ENCODE peak calls at places on chromosomes 3 and 15, in four cellular contexts. One of them, this sample, is unnamed.

GRCh38 chr15:64148581-64148980 is 3.0 kb upstream of the SNX22 start:
- DNase-seq in K562: no peak
- DNase-seq in GM12891: no peak
- DNase-seq in HepG2: no peak
- DNase-seq in this sample: no peak

GRCh38 chr3:88180398-88180999 is 30.7 kb downstream of the C3orf38 start:
- DNase-seq in K562: no peak
- DNase-seq in GM12891: peak
- DNase-seq in HepG2: no peak
- DNase-seq in this sample: no peak

GRCh38 chr3:122784436-122784835 is 9.2 kb downstream of the HSPBAP1 start:
- DNase-seq in K562: no peak
- DNase-seq in GM12891: no peak
- DNase-seq in HepG2: no peak
- DNase-seq in this sample: no peak

GRCh38 chr3:69294014-69294771 is 91.7 kb downstream of the FRMD4B start:
- DNase-seq in K562: no peak
- DNase-seq in GM12891: no peak
- DNase-seq in HepG2: no peak
- DNase-seq in this sample: no peak

GRCh38 chr3:120438971-120439370 is 11.8 kb downstream of the FSTL1 start:
- DNase-seq in K562: no peak
- DNase-seq in GM12891: no peak
- DNase-seq in HepG2: no peak
- DNase-seq in this sample: no peak

GRCh38 chr15:31502541-31503229 is 176.1 kb downstream of the KLF13 start:
- DNase-seq in K562: no peak
- DNase-seq in GM12891: no peak
- DNase-seq in HepG2: no peak
- DNase-seq in this sample: no peak

GRCh38 chr3:61571516-61572336 is 10.4 kb downstream of the PTPRG start:
- DNase-seq in K562: no peak
- DNase-seq in GM12891: no peak
- DNase-seq in HepG2: no peak
- DNase-seq in this sample: no peak

GRCh38 chr3:57009367-57009766 is 51.1 kb upstream of the SPATA12 start:
- DNase-seq in K562: no peak
- DNase-seq in GM12891: no peak
- DNase-seq in HepG2: no peak
- DNase-seq in this sample: no peak

GRCh38 chr3:45887759-45888511 is 1.6 kb downstream of the CCR9 start:
- DNase-seq in K562: no peak
- DNase-seq in GM12891: no peak
- DNase-seq in HepG2: no peak
- DNase-seq in this sample: no peak

GRCh38 chr3:106227068-106227467 is 358.3 kb upstream of the CBLB start:
- DNase-seq in K562: no peak
- DNase-seq in GM12891: no peak
- DNase-seq in HepG2: no peak
- DNase-seq in this sample: no peak

GRCh38 chr3:2847062-2847841 is 262.9 kb downstream of the IL5RA start:
- DNase-seq in K562: no peak
- DNase-seq in GM12891: no peak
- DNase-seq in HepG2: no peak
- DNase-seq in this sample: no peak

GRCh38 chr15:31268108-31268501 is 58.5 kb upstream of the KLF13 start:
- DNase-seq in K562: no peak
- DNase-seq in GM12891: no peak
- DNase-seq in HepG2: no peak
- DNase-seq in this sample: no peak

GRCh38 chr15:94177112-94177511 is 54.2 kb upstream of the MCTP2 start:
- DNase-seq in K562: no peak
- DNase-seq in GM12891: no peak
- DNase-seq in HepG2: no peak
- DNase-seq in this sample: no peak

GRCh38 chr15:91150492-91151160 is 50.6 kb downstream of the SV2B start:
- DNase-seq in K562: no peak
- DNase-seq in GM12891: no peak
- DNase-seq in HepG2: no peak
- DNase-seq in this sample: no peak

GRCh38 chr15:93987068-93987467 is 244.3 kb upstream of the MCTP2 start:
- DNase-seq in K562: no peak
- DNase-seq in GM12891: no peak
- DNase-seq in HepG2: no peak
- DNase-seq in this sample: no peak

GRCh38 chr3:141941093-141941492 is 64.7 kb downstream of the ATP1B3 start:
- DNase-seq in K562: no peak
- DNase-seq in GM12891: no peak
- DNase-seq in HepG2: no peak
- DNase-seq in this sample: no peak

GRCh38 chr3:127831723-127832172 is 9.4 kb upstream of the MGLL start:
- DNase-seq in K562: peak
- DNase-seq in GM12891: no peak
- DNase-seq in HepG2: no peak
- DNase-seq in this sample: no peak

GRCh38 chr3:186932281-186933181 is 2.2 kb downstream of the ST6GAL1 start:
- DNase-seq in K562: peak
- DNase-seq in GM12891: no peak
- DNase-seq in HepG2: no peak
- DNase-seq in this sample: no peak

GRCh38 chr15:74209997-74210573 is 7.5 kb upstream of the STRA6 start:
- DNase-seq in K562: no peak
- DNase-seq in GM12891: no peak
- DNase-seq in HepG2: no peak
- DNase-seq in this sample: no peak

GRCh38 chr3:39569095-39569494 is 101.6 kb downstream of the MOBP start:
- DNase-seq in K562: no peak
- DNase-seq in GM12891: no peak
- DNase-seq in HepG2: no peak
- DNase-seq in this sample: no peak

GRCh38 chr15:48975713-48976419 is 12.1 kb upstream of the SHC4 start:
- DNase-seq in K562: peak
- DNase-seq in GM12891: peak
- DNase-seq in HepG2: peak
- DNase-seq in this sample: peak
- TF ChIP-seq POLR2A in K562: peak
- TF ChIP-seq POLR2A in GM12891: no peak
- TF ChIP-seq POLR2A in HepG2: no peak
- TF ChIP-seq POLR2A in this sample: no peak

GRCh38 chr3:14832975-14833722 is 14.4 kb downstream of the FGD5 start:
- DNase-seq in K562: no peak
- DNase-seq in GM12891: no peak
- DNase-seq in HepG2: no peak
- DNase-seq in this sample: no peak

GRCh38 chr3:14827776-14828175 is 9.0 kb downstream of the FGD5 start:
- DNase-seq in K562: no peak
- DNase-seq in GM12891: no peak
- DNase-seq in HepG2: no peak
- DNase-seq in this sample: no peak

GRCh38 chr3:14831916-14832430 is 13.2 kb downstream of the FGD5 start:
- DNase-seq in K562: no peak
- DNase-seq in GM12891: no peak
- DNase-seq in HepG2: no peak
- DNase-seq in this sample: no peak

GRCh38 chr3:14826069-14826468 is 7.3 kb downstream of the FGD5 start:
- DNase-seq in K562: no peak
- DNase-seq in GM12891: no peak
- DNase-seq in HepG2: no peak
- DNase-seq in this sample: no peak

GRCh38 chr3:14829811-14830210 is 11.0 kb downstream of the FGD5 start:
- DNase-seq in K562: no peak
- DNase-seq in GM12891: no peak
- DNase-seq in HepG2: no peak
- DNase-seq in this sample: no peak
- TF ChIP-seq POLR2AphosphoS5 in K562: no peak
- TF ChIP-seq POLR2AphosphoS5 in GM12891: no peak
- TF ChIP-seq POLR2AphosphoS5 in HepG2: no peak
- TF ChIP-seq POLR2AphosphoS5 in this sample: no peak

GRCh38 chr15:77021803-77022381 is 27.0 kb downstream of the PSTPIP1 start:
- DNase-seq in K562: no peak
- DNase-seq in GM12891: peak
- DNase-seq in HepG2: no peak
- DNase-seq in this sample: peak
- TF ChIP-seq TAF1 in K562: no peak
- TF ChIP-seq TAF1 in GM12891: no peak
- TF ChIP-seq TAF1 in HepG2: no peak
- TF ChIP-seq TAF1 in this sample: peak

DNA sequence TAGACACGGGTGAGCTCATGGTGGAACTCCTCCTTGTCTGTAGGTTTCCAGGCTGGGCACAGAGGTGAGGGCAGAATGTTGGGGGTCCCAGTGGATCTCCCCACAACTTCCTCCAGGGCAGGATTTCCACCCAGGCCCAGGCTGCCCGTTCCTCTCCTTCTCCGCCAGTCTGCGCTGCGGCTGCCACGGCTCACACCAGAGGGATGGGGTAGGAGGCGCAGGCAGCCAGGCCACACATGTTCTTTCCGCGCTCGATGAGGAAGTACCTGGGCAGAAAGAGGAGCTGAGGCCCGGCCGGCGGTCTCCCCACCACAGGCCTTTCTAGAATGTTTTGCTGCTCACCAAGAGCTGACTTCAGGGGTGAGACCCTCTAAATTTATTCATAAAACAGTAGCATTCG is 22.9 kb downstream of the CTSH start:
- DNase-seq in K562: no peak
- DNase-seq in GM12891: no peak
- DNase-seq in HepG2: no peak
- DNase-seq in this sample: no peak
- TF ChIP-seq POLR2A in K562: no peak
- TF ChIP-seq POLR2A in GM12891: no peak
- TF ChIP-seq POLR2A in HepG2: peak
- TF ChIP-seq POLR2A in this sample: no peak

DNA sequence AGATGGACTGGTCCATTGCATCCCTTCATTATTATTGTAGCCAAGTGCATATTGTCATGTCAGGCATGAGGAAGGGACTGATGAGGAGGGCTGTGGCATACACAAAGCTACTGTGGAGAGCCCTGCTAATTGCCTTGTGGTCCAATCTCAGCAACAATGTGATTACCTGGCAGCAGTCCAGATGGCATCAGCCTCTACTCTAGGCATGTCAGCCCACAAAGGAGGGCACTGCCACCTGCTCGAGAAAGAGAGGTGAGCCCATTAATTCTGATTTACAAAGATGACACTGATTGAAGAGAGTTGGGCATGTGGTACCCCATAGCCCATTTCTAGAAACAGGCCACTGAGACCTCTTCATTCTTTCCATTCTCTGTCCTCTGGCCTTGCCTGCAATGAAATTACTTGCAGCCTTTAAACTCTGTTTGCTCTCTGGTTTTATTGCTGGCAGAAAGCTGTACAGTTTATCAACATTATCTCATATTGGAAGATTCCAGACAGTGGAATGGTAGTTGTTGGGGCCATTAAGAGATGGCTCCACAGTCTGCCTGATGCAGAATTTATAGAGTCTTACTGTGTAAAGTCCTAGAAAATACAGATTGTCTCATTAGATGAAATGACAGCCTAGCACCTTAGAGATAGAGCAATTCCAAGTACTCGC is 307.7 kb downstream of the ARPP21 start:
- DNase-seq in K562: no peak
- DNase-seq in GM12891: no peak
- DNase-seq in HepG2: no peak
- DNase-seq in this sample: no peak
- TF ChIP-seq POLR2AphosphoS5 in K562: no peak
- TF ChIP-seq POLR2AphosphoS5 in GM12891: no peak
- TF ChIP-seq POLR2AphosphoS5 in HepG2: no peak
- TF ChIP-seq POLR2AphosphoS5 in this sample: no peak

DNA sequence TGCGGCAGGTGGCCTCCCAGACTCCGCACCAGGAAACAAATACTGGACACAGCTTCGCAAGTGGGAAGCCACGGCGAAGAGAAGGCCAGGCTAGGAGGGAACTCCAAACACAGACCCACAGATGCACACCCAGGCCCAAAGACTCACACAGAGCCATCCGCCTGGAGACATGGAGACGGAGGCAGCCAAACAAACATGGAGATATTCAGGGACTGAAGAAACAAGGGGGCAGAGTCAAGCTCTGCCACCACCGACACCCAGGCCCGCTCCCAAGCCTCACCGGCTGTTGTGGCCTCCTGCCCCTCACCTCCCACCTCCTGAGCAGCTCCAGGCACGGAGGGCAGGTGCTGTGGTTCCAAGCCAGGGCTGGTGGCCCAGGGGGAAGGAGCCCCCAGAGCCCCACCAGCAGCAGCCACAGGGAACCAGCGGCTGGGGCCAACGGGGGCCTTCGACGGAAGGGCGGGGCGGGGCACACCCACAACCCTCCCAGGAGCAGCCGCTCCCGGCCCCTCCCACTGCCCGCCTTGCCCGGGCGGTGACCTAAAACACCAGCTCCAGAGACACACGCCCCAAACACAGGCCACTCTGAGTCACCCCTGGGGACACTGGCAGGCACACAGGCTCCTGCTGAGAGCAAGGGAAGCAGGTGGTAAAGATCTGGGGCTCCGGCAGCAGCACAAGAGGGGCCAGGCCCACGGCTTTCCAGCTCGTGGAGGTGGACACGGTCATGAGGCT is 31.9 kb downstream of the TNK2 start:
- DNase-seq in K562: peak
- DNase-seq in GM12891: no peak
- DNase-seq in HepG2: no peak
- DNase-seq in this sample: no peak
- TF ChIP-seq TAF1 in K562: peak
- TF ChIP-seq TAF1 in GM12891: no peak
- TF ChIP-seq TAF1 in HepG2: no peak
- TF ChIP-seq TAF1 in this sample: no peak